ENCODE peak calls at places on chromosome 1, in seven cellular contexts. F is activated T-helper 1 cell treated with anti-CD3 and anti-CD28 coated beads, Interleukin-2, amount 50 U/mL, for 16 hours; R is head of caudate nucleus; P is A549; C is tibial artery; Y is DMS79; K is HL-60. V is an unnamed sample.

GRCh38 chr1:180946056-180946455 is 33.4 kb downstream of the KIAA1614 start:
- DNase-seq in F (no peak), R (no peak), P (no peak), C (no peak), Y (no peak), K (no peak), V (no peak)

GRCh38 chr1:54275349-54275748 is 75.4 kb downstream of the MRPL37 start:
- DNase-seq in F (no peak), R (peak), P (no peak), C (peak), Y (no peak), K (no peak), V (no peak)

GRCh38 chr1:12204754-12205658 is 24.8 kb upstream of the VPS13D start:
- DNase-seq in F (no peak), R (no peak), P (no peak), C (no peak), Y (no peak), K (no peak), V (no peak)

GRCh38 chr1:39387452-39387851 is 104.0 kb upstream of the BMP8A start:
- DNase-seq in F (no peak), R (no peak), P (peak), C (no peak), Y (no peak), K (no peak), V (no peak)

GRCh38 chr1:64469614-64469976 is 334 bp upstream of the CACHD1 start:
- DNase-seq in F (no peak), R (no peak), P (peak), C (no peak), Y (no peak), K (no peak), V (no peak)

GRCh38 chr1:187374130-187374529 is 545.4 kb downstream of the PLA2G4A start:
- DNase-seq in F (no peak), R (no peak), P (no peak), C (no peak), Y (no peak), K (no peak), V (no peak)

GRCh38 chr1:51421961-51422360 is 91.6 kb upstream of the TTC39A start:
- DNase-seq in F (no peak), R (no peak), P (peak), C (no peak), Y (no peak), K (no peak), V (no peak)

GRCh38 chr1:112509005-112509659 is 367 bp downstream of the WNT2B start:
- DNase-seq in F (no peak), R (no peak), P (no peak), C (no peak), Y (no peak), K (no peak), V (no peak)

GRCh38 chr1:12616709-12617373 is 1.2 kb downstream of the DHRS3 start:
- DNase-seq in F (no peak), R (no peak), P (no peak), C (no peak), Y (no peak), K (no peak), V (no peak)

GRCh38 chr1:207084701-207085180 is 3.9 kb upstream of the C4BPB start:
- DNase-seq in F (peak), R (peak), P (peak), C (no peak), Y (no peak), K (peak), V (no peak)